ENCODE peak calls at places on chromosomes 7 and 10, in seven cellular contexts. F, E, T, B, P, D and X are unnamed samples.

GRCh38 chr10:36251068-36251467 is 609.0 kb upstream of the FZD8 start:
- DNase-seq in F (no peak), E (no peak), T (no peak), B (no peak), P (no peak), D (no peak), X (peak; percentile 23)

GRCh38 chr10:123537188-123537961 is 128.8 kb upstream of the GPR26 start:
- DNase-seq in F (no peak), E (no peak), T (no peak), B (no peak), P (no peak), D (no peak), X (no peak)

GRCh38 chr7:70614237-70614984 is 517.5 kb upstream of the GALNT17 start:
- DNase-seq in F (peak; percentile 68), E (peak; percentile 84), T (peak; percentile 61), B (no peak), P (peak; percentile 58), D (peak; percentile 66), X (no peak)

GRCh38 chr10:9228770-9229169 is 1174.3 kb downstream of the GATA3 start:
- DNase-seq in F (no peak), E (no peak), T (no peak), B (no peak), P (no peak), D (no peak), X (no peak)

GRCh38 chr7:155824195-155824915 is 12.1 kb upstream of the SHH start:
- DNase-seq in F (peak; percentile 60), E (no peak), T (no peak), B (no peak), P (no peak), D (no peak), X (no peak)

GRCh38 chr10:18418579-18419210 is 232.7 kb downstream of the NSUN6 start:
- DNase-seq in F (no peak), E (no peak), T (no peak), B (no peak), P (no peak), D (no peak), X (no peak)

GRCh38 chr7:135777626-135778398 is 29.2 kb upstream of the FAM180A start:
- DNase-seq in F (no peak), E (no peak), T (no peak), B (no peak), P (no peak), D (no peak), X (no peak)

GRCh38 chr10:38025283-38025682 is 14.8 kb downstream of the ZNF33A start:
- DNase-seq in F (no peak), E (no peak), T (no peak), B (no peak), P (no peak), D (no peak), X (no peak)

GRCh38 chr7:5322621-5323410 is 40.1 kb downstream of the SLC29A4 start:
- DNase-seq in F (no peak), E (no peak), T (no peak), B (no peak), P (no peak), D (no peak), X (no peak)

GRCh38 chr7:124780056-124780455 is 14.5 kb upstream of the GPR37 start:
- DNase-seq in F (no peak), E (no peak), T (no peak), B (no peak), P (no peak), D (no peak), X (no peak)

GRCh38 chr10:43208147-43209063 is 58.5 kb downstream of the RASGEF1A start:
- DNase-seq in F (no peak), E (peak; percentile 58), T (no peak), B (no peak), P (peak; percentile 8), D (peak; percentile 9), X (no peak)

GRCh38 chr7:563629-564170 is 44.1 kb upstream of the PDGFA start:
- DNase-seq in F (no peak), E (no peak), T (no peak), B (no peak), P (no peak), D (no peak), X (no peak)

GRCh38 chr7:1531263-1531978 is 919 bp downstream of the MAFK start:
- DNase-seq in F (no peak), E (no peak), T (no peak), B (peak; percentile 61), P (peak; percentile 63), D (peak; percentile 70), X (no peak)

GRCh38 chr10:88582806-88583583 is at the start of gene RNLS:
- DNase-seq in F (peak; percentile 44), E (peak; percentile 81), T (peak; percentile 37), B (peak; percentile 74), P (peak; percentile 77), D (peak; percentile 81), X (no peak)
- TF ChIP-seq POLR2A in F (no peak), E (peak; percentile 15), T (no peak), B (peak; percentile 62), P (peak; percentile 51), D (peak; percentile 52), X (no peak)

DNA sequence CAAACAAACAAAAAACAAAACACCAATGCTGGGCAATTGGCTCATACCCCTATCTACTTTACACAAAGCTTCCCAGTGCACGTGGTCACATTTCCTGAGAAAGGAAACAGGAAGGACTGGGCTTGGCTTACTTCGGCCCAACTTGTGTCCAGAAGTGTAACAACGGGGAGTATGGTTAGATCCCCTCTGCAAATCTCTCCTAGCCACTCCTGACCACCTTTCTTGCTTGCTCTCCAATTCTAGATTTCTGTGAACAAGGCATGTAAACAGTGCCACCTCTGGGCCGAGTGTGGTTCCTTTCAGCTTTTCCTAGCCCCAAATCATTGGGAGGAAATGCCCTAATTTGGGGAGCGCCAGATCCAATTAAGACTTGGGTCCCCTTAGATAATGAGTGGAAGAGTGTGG is 21.0 kb upstream of the FRAT2 start:
- DNase-seq in F (peak; percentile 35), E (no peak), T (no peak), B (no peak), P (peak; percentile 27), D (no peak), X (no peak)
- TF ChIP-seq CTCF in F (no peak), E (peak; percentile 39), T (no peak), B (peak; percentile 30), P (peak; percentile 54), D (no peak), X (peak; percentile 64)

DNA sequence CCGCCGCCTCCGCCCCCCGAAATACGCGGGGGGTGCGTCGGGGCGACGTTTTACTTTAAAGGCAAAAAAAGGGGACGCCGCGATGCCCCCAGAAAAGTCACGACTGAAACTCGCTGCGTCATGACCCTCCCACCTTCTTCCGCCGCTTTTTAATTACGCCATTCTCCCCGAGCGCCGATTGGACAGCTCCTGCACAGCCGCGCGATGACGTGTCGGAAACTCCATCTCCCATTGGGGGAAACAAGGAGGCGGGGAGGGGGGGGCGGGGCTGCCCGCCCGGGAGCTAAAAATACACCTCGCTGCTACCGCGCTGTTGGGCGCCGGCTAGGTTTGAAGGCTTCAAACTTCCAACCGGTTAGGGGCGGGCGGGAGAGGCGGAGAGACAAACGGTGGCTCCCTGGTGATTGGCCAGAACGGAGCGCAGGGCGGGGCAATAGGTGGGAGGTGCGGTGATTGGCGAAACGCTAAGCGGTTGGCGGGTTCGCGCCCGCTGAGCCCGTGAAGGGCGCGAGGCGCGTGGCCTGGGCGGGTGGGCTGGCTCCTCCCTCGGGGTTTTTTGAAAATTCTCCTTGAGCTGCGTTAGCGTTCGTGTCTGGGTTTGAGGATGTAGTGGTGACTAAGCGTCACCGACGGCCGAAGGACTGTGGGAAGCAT is at the start of gene RHEB:
- DNase-seq in F (peak; percentile 98), E (peak; percentile 99), T (peak; percentile 98), B (peak; percentile 99), P (peak; percentile 99), D (peak; percentile 98), X (peak; percentile 94)
- TF ChIP-seq POLR2A in F (peak; percentile 59), E (no peak), T (no peak), B (no peak), P (no peak), D (peak; percentile 43), X (no peak)

GRCh38 chr10:101021239-101021638 is 9.7 kb downstream of the PDZD7 start:
- DNase-seq in F (no peak), E (no peak), T (no peak), B (no peak), P (no peak), D (no peak), X (no peak)
- TF ChIP-seq CTCF in F (no peak), E (no peak), T (no peak), B (no peak), P (no peak), D (no peak), X (no peak)

DNA sequence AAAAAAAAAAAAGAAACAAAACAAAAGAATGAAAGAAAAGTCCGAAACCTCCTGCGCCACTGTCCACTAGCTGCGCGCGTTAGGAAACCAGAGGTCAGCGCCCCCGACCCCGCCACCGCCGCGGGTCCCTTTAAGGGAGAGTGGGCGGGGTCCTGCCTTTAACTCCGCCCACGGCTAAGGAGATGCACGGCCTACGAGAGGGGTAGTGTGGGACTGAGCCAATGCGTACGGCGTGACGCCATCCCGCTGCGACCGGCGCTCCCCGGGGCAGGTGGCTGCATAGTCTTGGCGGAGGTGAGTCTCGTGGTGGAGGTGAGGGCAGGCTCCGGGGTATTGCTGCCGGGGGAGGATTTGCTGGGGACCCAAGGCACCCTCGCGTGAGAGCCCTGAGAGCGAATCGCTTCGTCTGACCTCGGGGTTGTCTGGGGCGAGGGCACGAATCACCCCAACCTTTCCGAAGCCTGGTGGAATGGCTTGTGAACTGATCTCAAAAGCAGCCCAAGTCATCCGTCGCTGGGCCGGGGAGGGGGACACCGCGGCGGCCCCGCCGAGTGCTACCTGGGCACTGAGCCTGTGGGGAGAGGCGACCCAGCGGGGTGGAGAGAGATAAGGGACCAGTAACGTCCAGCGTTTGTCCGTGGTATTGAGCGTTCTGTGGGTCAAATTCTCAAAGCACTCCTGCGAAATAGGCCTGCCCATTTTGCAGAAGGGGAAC is at the start of gene MRPS17:
- DNase-seq in F (peak; percentile 88), E (peak; percentile 93), T (peak; percentile 90), B (peak; percentile 92), P (peak; percentile 94), D (peak; percentile 88), X (peak; percentile 89)
- TF ChIP-seq POLR2A in F (peak; percentile 52), E (peak; percentile 63), T (no peak), B (peak; percentile 94), P (peak; percentile 47), D (peak; percentile 71), X (peak; percentile 90)

GRCh38 chr10:71985542-71986250 is 21.5 kb downstream of the CHST3 start:
- DNase-seq in F (no peak), E (no peak), T (no peak), B (no peak), P (no peak), D (no peak), X (no peak)
- TF ChIP-seq CTCF in F (no peak), E (no peak), T (no peak), B (no peak), P (peak; percentile 20), D (no peak), X (no peak)

GRCh38 chr10:126907423-126907970 is 2.3 kb downstream of the DOCK1 start:
- DNase-seq in F (no peak), E (no peak), T (no peak), B (peak; percentile 15), P (no peak), D (no peak), X (no peak)
- TF ChIP-seq POLR2A in F (no peak), E (no peak), T (no peak), B (no peak), P (no peak), D (no peak), X (no peak)

GRCh38 chr7:115679976-115680375 is 350.6 kb downstream of the TFEC start:
- DNase-seq in F (no peak), E (no peak), T (no peak), B (peak; percentile 59), P (peak; percentile 37), D (no peak), X (peak; percentile 58)
- TF ChIP-seq CTCF in F (no peak), E (peak; percentile 9), T (no peak), B (peak; percentile 49), P (peak; percentile 44), D (no peak), X (peak; percentile 65)